ENCODE peak calls at places on chromosomes 3 and 15, in ten cellular contexts. D, Y, U, A, K, Q, V, B, H and J are unnamed samples. For H3K4me1, the result is how much of the 10 kb centered on the place peaks cover.

GRCh38 chr3:46162975-46163550 is 45.0 kb downstream of the CCR1 start:
- DNase-seq in D (no peak), Y (no peak), U (no peak), A (no peak), K (no peak), Q (no peak), V (no peak), B (no peak), H (peak), J (peak)

GRCh38 chr15:67807141-67807540 is 18.2 kb upstream of the SKOR1 start:
- DNase-seq in D (no peak), Y (no peak), U (no peak), A (no peak), K (no peak), Q (no peak), V (no peak), B (no peak), H (no peak), J (peak)

GRCh38 chr15:77617507-77618285 is 15.0 kb downstream of the LINGO1 start:
- DNase-seq in D (no peak), Y (no peak), U (peak), A (no peak), K (no peak), Q (no peak), V (no peak), B (no peak), H (no peak), J (no peak)

GRCh38 chr3:46576386-46576785 is 10.3 kb upstream of the LRRC2 start:
- DNase-seq in D (no peak), Y (no peak), U (no peak), A (no peak), K (no peak), Q (no peak), V (no peak), B (no peak), H (no peak), J (no peak)

GRCh38 chr15:38072507-38073277 is 138.3 kb downstream of the TMCO5A start:
- DNase-seq in D (peak), Y (peak), U (peak), A (peak), K (peak), Q (peak), V (peak), B (peak), H (peak), J (peak)

GRCh38 chr15:78642341-78642740 is 1.3 kb upstream of the CHRNB4 start:
- DNase-seq in D (no peak), Y (no peak), U (no peak), A (no peak), K (no peak), Q (no peak), V (no peak), B (no peak), H (no peak), J (no peak)

GRCh38 chr15:96849501-96849900 is 519.0 kb downstream of the NR2F2 start:
- DNase-seq in D (no peak), Y (no peak), U (no peak), A (no peak), K (no peak), Q (peak), V (no peak), B (no peak), H (no peak), J (no peak)

GRCh38 chr3:87949189-87949878 is 109.5 kb downstream of the CGGBP1 start:
- DNase-seq in D (no peak), Y (no peak), U (no peak), A (no peak), K (no peak), Q (no peak), V (no peak), B (no peak), H (no peak), J (no peak)

GRCh38 chr3:20049275-20049674 is 9.0 kb downstream of the KAT2B start:
- DNase-seq in D (no peak), Y (no peak), U (no peak), A (no peak), K (no peak), Q (no peak), V (no peak), B (no peak), H (no peak), J (no peak)

GRCh38 chr15:45863881-45864580 is 229.2 kb downstream of the SQOR start:
- DNase-seq in D (no peak), Y (no peak), U (peak), A (no peak), K (no peak), Q (no peak), V (no peak), B (no peak), H (peak), J (no peak)

GRCh38 chr3:186888569-186888968 is 41.8 kb upstream of the ST6GAL1 start:
- DNase-seq in D (no peak), Y (no peak), U (no peak), A (no peak), K (no peak), Q (no peak), V (no peak), B (peak), H (no peak), J (no peak)

GRCh38 chr3:125087768-125088391 is 32.1 kb upstream of the HEG1 start:
- DNase-seq in D (no peak), Y (no peak), U (no peak), A (no peak), K (no peak), Q (no peak), V (no peak), B (no peak), H (no peak), J (no peak)

DNA sequence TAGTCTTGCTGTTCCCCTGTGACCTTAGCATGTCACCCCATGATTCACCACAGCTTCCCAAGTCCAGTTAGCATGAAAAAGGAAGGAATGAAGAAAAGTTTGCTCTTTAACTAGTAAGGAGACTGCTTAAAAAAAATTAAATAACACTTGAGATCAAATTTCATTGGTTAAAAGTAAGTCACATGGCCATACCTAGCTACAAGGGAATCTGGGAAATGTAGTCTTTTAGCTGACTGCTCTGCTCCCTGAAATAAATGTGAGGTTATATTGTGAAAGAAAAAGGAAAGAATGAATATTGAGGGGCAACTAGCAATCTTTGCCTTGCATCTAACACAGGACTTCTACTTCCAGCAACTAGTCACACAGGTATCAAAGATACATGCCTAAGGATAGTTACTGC is 84.7 kb upstream of the LRRN1 start:
- DNase-seq in D (no peak), Y (no peak), U (no peak), A (no peak), K (no peak), Q (no peak), V (no peak), B (no peak), H (no peak), J (no peak)
- H3K4me1 ChIP-seq in D (under half), Y (under half), U (under half), A (under half), K (under half), Q (under half), V (under half), B (under half), H (under half), J (under half)

DNA sequence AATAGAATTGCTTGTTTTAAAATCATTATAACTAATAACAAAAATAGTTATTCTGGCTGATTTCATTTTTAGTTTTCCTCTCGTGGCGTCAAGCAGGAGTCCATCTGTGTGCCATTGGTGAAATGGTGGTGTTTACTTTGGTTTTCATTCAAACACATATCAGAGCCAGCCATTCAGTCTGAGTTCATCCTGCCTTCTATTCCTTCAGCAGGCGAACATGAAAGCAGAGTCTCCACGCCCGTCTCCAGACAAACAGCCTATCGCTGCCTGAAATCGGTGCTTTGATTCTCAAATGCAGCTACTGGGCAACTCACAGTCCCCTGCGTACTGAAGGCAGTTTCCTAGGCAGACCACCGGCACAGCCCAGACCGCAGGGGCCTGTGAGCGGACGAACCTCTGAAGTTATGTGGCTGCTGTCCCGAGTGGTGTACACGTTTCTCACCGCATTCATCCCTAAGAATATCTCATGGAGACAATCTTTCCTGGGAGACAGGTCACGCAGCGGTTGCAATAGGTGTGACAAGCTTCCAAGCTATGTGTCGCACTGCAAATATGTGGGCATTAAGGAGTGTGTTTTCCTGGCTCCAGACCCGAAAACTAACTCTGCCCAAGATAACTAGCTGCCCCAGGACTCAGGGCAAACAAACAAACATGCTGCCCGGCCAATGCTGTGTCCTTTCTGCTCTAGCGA is 17.0 kb upstream of the RYR3 start:
- DNase-seq in D (no peak), Y (no peak), U (peak), A (no peak), K (no peak), Q (peak), V (no peak), B (no peak), H (peak), J (no peak)
- H3K27ac ChIP-seq in D (no peak), Y (no peak), U (no peak), A (no peak), K (no peak), Q (no peak), V (no peak), B (no peak), H (peak), J (peak)

DNA sequence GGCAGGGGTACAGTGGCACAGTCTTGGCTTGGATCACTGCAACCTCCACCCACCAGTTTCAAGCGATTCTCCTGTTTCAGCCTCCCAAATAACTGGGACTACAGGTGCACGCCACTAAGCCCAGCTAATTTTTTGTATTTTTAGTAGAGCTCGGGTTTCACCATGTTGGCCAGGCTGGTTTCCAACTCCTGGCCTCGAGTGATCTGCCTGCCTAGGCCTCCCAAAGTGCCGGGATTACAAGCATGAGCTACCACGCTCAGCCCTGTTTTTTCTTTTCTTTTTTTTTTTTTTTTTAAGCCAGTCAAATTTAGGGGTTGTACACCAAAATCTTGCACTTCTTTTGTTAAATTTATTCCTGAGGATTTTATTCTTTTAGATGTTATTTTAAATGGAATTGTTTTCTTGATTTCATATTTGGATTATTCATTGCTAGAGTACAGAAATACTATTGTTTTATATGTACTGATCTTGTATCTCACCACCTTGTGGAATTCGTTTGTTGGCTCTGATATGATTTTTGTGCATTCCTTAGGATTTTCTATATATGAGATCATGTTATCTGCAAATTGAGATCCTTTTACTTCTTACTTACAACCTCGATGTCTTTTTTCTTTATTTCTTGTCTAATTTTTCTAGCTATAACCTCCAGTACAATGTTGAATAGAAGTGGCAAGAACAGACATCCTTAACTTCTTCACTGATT is 65.6 kb downstream of the ZNF609 start:
- DNase-seq in D (no peak), Y (no peak), U (no peak), A (no peak), K (no peak), Q (no peak), V (no peak), B (no peak), H (no peak), J (no peak)
- H3K4me1 ChIP-seq in D (under half), Y (under half), U (under half), A (under half), K (under half), Q (under half), V (under half), B (under half), H (under half), J (under half)

GRCh38 chr3:15637131-15637951 is 35.8 kb downstream of the BTD start:
- DNase-seq in D (no peak), Y (no peak), U (no peak), A (no peak), K (no peak), Q (no peak), V (no peak), B (no peak), H (no peak), J (no peak)
- H3K27ac ChIP-seq in D (peak), Y (peak), U (no peak), A (peak), K (no peak), Q (peak), V (no peak), B (no peak), H (peak), J (peak)

GRCh38 chr3:15783361-15783969 is 14.3 kb downstream of the ANKRD28 start:
- DNase-seq in D (no peak), Y (no peak), U (no peak), A (no peak), K (no peak), Q (peak), V (no peak), B (no peak), H (no peak), J (no peak)
- H3K4me1 ChIP-seq in D (under half), Y (under half), U (under half), A (under half), K (under half), Q (under half), V (under half), B (under half), H (under half), J (under half)

GRCh38 chr3:66604476-66604875 is 103.7 kb upstream of the LRIG1 start:
- DNase-seq in D (no peak), Y (no peak), U (no peak), A (no peak), K (no peak), Q (no peak), V (no peak), B (no peak), H (no peak), J (no peak)

GRCh38 chr3:66606868-66607267 is 106.0 kb upstream of the LRIG1 start:
- DNase-seq in D (no peak), Y (no peak), U (no peak), A (no peak), K (no peak), Q (no peak), V (no peak), B (no peak), H (no peak), J (no peak)

GRCh38 chr3:66610548-66610909 is 109.7 kb upstream of the LRIG1 start:
- DNase-seq in D (no peak), Y (no peak), U (no peak), A (no peak), K (no peak), Q (no peak), V (no peak), B (no peak), H (no peak), J (no peak)

GRCh38 chr3:66606126-66606525 is 105.3 kb upstream of the LRIG1 start:
- DNase-seq in D (no peak), Y (no peak), U (no peak), A (no peak), K (no peak), Q (no peak), V (no peak), B (no peak), H (no peak), J (no peak)

GRCh38 chr3:66609660-66610547 is 109.1 kb upstream of the LRIG1 start:
- DNase-seq in D (no peak), Y (no peak), U (peak), A (no peak), K (no peak), Q (peak), V (no peak), B (peak), H (peak), J (no peak)
- H3K27ac ChIP-seq in D (no peak), Y (no peak), U (no peak), A (no peak), K (no peak), Q (no peak), V (no peak), B (no peak), H (no peak), J (no peak)